ENCODE peak calls at places on chromosomes 6 and 20, in six cellular contexts. One of them, this sample, is unnamed.

GRCh38 chr6:43296780-43297494 is 1.1 kb upstream of the SLC22A7 start:
- DNase-seq in M059J: no peak
- DNase-seq in OCI-M1: no peak
- DNase-seq in CD8-positive, alpha-beta memory T cell: no peak
- DNase-seq in pancreas: no peak
- DNase-seq in activated naive CD8-positive, alpha-beta T cell treated with anti-CD3 and anti-CD28 coated beads for 36 hours: no peak
- DNase-seq in this sample: no peak

GRCh38 chr6:12844284-12845223 is 128.0 kb downstream of the PHACTR1 start:
- DNase-seq in M059J: peak; percentile 47
- DNase-seq in OCI-M1: peak; percentile 37
- DNase-seq in CD8-positive, alpha-beta memory T cell: no peak
- DNase-seq in pancreas: no peak
- DNase-seq in activated naive CD8-positive, alpha-beta T cell treated with anti-CD3 and anti-CD28 coated beads for 36 hours: no peak
- DNase-seq in this sample: peak; percentile 70

GRCh38 chr6:40543133-40543532 is 44.0 kb downstream of the LRFN2 start:
- DNase-seq in M059J: no peak
- DNase-seq in OCI-M1: no peak
- DNase-seq in CD8-positive, alpha-beta memory T cell: no peak
- DNase-seq in pancreas: no peak
- DNase-seq in activated naive CD8-positive, alpha-beta T cell treated with anti-CD3 and anti-CD28 coated beads for 36 hours: no peak
- DNase-seq in this sample: peak; percentile 45

GRCh38 chr20:35369804-35370203 is 42.0 kb downstream of the UQCC1 start:
- DNase-seq in M059J: peak; percentile 36
- DNase-seq in OCI-M1: no peak
- DNase-seq in CD8-positive, alpha-beta memory T cell: no peak
- DNase-seq in pancreas: no peak
- DNase-seq in activated naive CD8-positive, alpha-beta T cell treated with anti-CD3 and anti-CD28 coated beads for 36 hours: no peak
- DNase-seq in this sample: no peak

GRCh38 chr6:10873374-10873773 is 8.5 kb downstream of the GCM2 start:
- DNase-seq in M059J: peak; percentile 53
- DNase-seq in OCI-M1: no peak
- DNase-seq in CD8-positive, alpha-beta memory T cell: no peak
- DNase-seq in pancreas: no peak
- DNase-seq in activated naive CD8-positive, alpha-beta T cell treated with anti-CD3 and anti-CD28 coated beads for 36 hours: no peak
- DNase-seq in this sample: no peak

GRCh38 chr20:32562495-32562911 is 22.6 kb downstream of the NOL4L start:
- DNase-seq in M059J: peak; percentile 57
- DNase-seq in OCI-M1: no peak
- DNase-seq in CD8-positive, alpha-beta memory T cell: no peak
- DNase-seq in pancreas: no peak
- DNase-seq in activated naive CD8-positive, alpha-beta T cell treated with anti-CD3 and anti-CD28 coated beads for 36 hours: no peak
- DNase-seq in this sample: no peak

GRCh38 chr6:116265081-116265829 is 11.4 kb upstream of the TSPYL4 start:
- DNase-seq in M059J: peak; percentile 75
- DNase-seq in OCI-M1: no peak
- DNase-seq in CD8-positive, alpha-beta memory T cell: no peak
- DNase-seq in pancreas: peak; percentile 32
- DNase-seq in activated naive CD8-positive, alpha-beta T cell treated with anti-CD3 and anti-CD28 coated beads for 36 hours: no peak
- DNase-seq in this sample: peak; percentile 24

GRCh38 chr6:166029506-166029905 is 138.1 kb downstream of the TBXT start:
- DNase-seq in M059J: peak; percentile 25
- DNase-seq in OCI-M1: no peak
- DNase-seq in CD8-positive, alpha-beta memory T cell: no peak
- DNase-seq in pancreas: no peak
- DNase-seq in activated naive CD8-positive, alpha-beta T cell treated with anti-CD3 and anti-CD28 coated beads for 36 hours: no peak
- DNase-seq in this sample: no peak

GRCh38 chr6:100479180-100480035 is 14.7 kb upstream of the SIM1 start:
- DNase-seq in M059J: peak; percentile 63
- DNase-seq in OCI-M1: peak; percentile 86
- DNase-seq in CD8-positive, alpha-beta memory T cell: no peak
- DNase-seq in pancreas: no peak
- DNase-seq in activated naive CD8-positive, alpha-beta T cell treated with anti-CD3 and anti-CD28 coated beads for 36 hours: no peak
- DNase-seq in this sample: peak; percentile 50

GRCh38 chr20:63074631-63075030 is 67.9 kb upstream of the BHLHE23 start:
- DNase-seq in M059J: no peak
- DNase-seq in OCI-M1: no peak
- DNase-seq in CD8-positive, alpha-beta memory T cell: no peak
- DNase-seq in pancreas: no peak
- DNase-seq in activated naive CD8-positive, alpha-beta T cell treated with anti-CD3 and anti-CD28 coated beads for 36 hours: no peak
- DNase-seq in this sample: no peak

GRCh38 chr6:136782021-136782770 is 10.1 kb downstream of the MAP3K5 start:
- DNase-seq in M059J: peak; percentile 63
- DNase-seq in OCI-M1: peak; percentile 48
- DNase-seq in CD8-positive, alpha-beta memory T cell: no peak
- DNase-seq in pancreas: no peak
- DNase-seq in activated naive CD8-positive, alpha-beta T cell treated with anti-CD3 and anti-CD28 coated beads for 36 hours: no peak
- DNase-seq in this sample: peak; percentile 57

GRCh38 chr6:158835616-158836221 is 16.6 kb upstream of the EZR start:
- DNase-seq in M059J: no peak
- DNase-seq in OCI-M1: peak; percentile 95
- DNase-seq in CD8-positive, alpha-beta memory T cell: no peak
- DNase-seq in pancreas: peak; percentile 80
- DNase-seq in activated naive CD8-positive, alpha-beta T cell treated with anti-CD3 and anti-CD28 coated beads for 36 hours: no peak
- DNase-seq in this sample: no peak

GRCh38 chr6:108633436-108633835 is 72.7 kb downstream of the FOXO3 start:
- DNase-seq in M059J: no peak
- DNase-seq in OCI-M1: no peak
- DNase-seq in CD8-positive, alpha-beta memory T cell: no peak
- DNase-seq in pancreas: no peak
- DNase-seq in activated naive CD8-positive, alpha-beta T cell treated with anti-CD3 and anti-CD28 coated beads for 36 hours: no peak
- DNase-seq in this sample: no peak

GRCh38 chr6:115071962-115072361 is 729.1 kb upstream of the HS3ST5 start:
- DNase-seq in M059J: peak; percentile 12
- DNase-seq in OCI-M1: no peak
- DNase-seq in CD8-positive, alpha-beta memory T cell: no peak
- DNase-seq in pancreas: no peak
- DNase-seq in activated naive CD8-positive, alpha-beta T cell treated with anti-CD3 and anti-CD28 coated beads for 36 hours: no peak
- DNase-seq in this sample: peak; percentile 54

GRCh38 chr6:154500769-154501171 is 9.7 kb downstream of the CNKSR3 start:
- DNase-seq in M059J: no peak
- DNase-seq in OCI-M1: peak; percentile 75
- DNase-seq in CD8-positive, alpha-beta memory T cell: no peak
- DNase-seq in pancreas: no peak
- DNase-seq in activated naive CD8-positive, alpha-beta T cell treated with anti-CD3 and anti-CD28 coated beads for 36 hours: no peak
- DNase-seq in this sample: peak; percentile 62

GRCh38 chr20:55211481-55211880 is 736.1 kb downstream of the DOK5 start:
- DNase-seq in M059J: no peak
- DNase-seq in OCI-M1: no peak
- DNase-seq in CD8-positive, alpha-beta memory T cell: no peak
- DNase-seq in pancreas: no peak
- DNase-seq in activated naive CD8-positive, alpha-beta T cell treated with anti-CD3 and anti-CD28 coated beads for 36 hours: no peak
- DNase-seq in this sample: no peak

GRCh38 chr20:35240914-35241293 is 14.4 kb downstream of the MMP24 start:
- DNase-seq in M059J: no peak
- DNase-seq in OCI-M1: no peak
- DNase-seq in CD8-positive, alpha-beta memory T cell: no peak
- DNase-seq in pancreas: no peak
- DNase-seq in activated naive CD8-positive, alpha-beta T cell treated with anti-CD3 and anti-CD28 coated beads for 36 hours: no peak
- DNase-seq in this sample: no peak

GRCh38 chr6:34391023-34391485 is 1.4 kb downstream of the NUDT3 start:
- DNase-seq in M059J: peak; percentile 70
- DNase-seq in OCI-M1: peak; percentile 68
- DNase-seq in CD8-positive, alpha-beta memory T cell: no peak
- DNase-seq in pancreas: no peak
- DNase-seq in activated naive CD8-positive, alpha-beta T cell treated with anti-CD3 and anti-CD28 coated beads for 36 hours: no peak
- DNase-seq in this sample: peak; percentile 19

GRCh38 chr6:28355743-28356665 is 6.3 kb downstream of the ZKSCAN3 start:
- DNase-seq in M059J: peak; percentile 93
- DNase-seq in OCI-M1: peak; percentile 96
- DNase-seq in CD8-positive, alpha-beta memory T cell: peak; percentile 61
- DNase-seq in pancreas: peak; percentile 70
- DNase-seq in activated naive CD8-positive, alpha-beta T cell treated with anti-CD3 and anti-CD28 coated beads for 36 hours: peak; percentile 34
- DNase-seq in this sample: peak; percentile 96

GRCh38 chr20:54095824-54096223 is 25.4 kb upstream of the BCAS1 start:
- DNase-seq in M059J: no peak
- DNase-seq in OCI-M1: no peak
- DNase-seq in CD8-positive, alpha-beta memory T cell: no peak
- DNase-seq in pancreas: no peak
- DNase-seq in activated naive CD8-positive, alpha-beta T cell treated with anti-CD3 and anti-CD28 coated beads for 36 hours: no peak
- DNase-seq in this sample: no peak

GRCh38 chr6:69827491-69827890 is 30.7 kb upstream of the LMBRD1 start:
- DNase-seq in M059J: peak; percentile 39
- DNase-seq in OCI-M1: no peak
- DNase-seq in CD8-positive, alpha-beta memory T cell: no peak
- DNase-seq in pancreas: no peak
- DNase-seq in activated naive CD8-positive, alpha-beta T cell treated with anti-CD3 and anti-CD28 coated beads for 36 hours: no peak
- DNase-seq in this sample: no peak

GRCh38 chr6:107344981-107345380 is 114.4 kb downstream of the PDSS2 start:
- DNase-seq in M059J: no peak
- DNase-seq in OCI-M1: no peak
- DNase-seq in CD8-positive, alpha-beta memory T cell: no peak
- DNase-seq in pancreas: no peak
- DNase-seq in activated naive CD8-positive, alpha-beta T cell treated with anti-CD3 and anti-CD28 coated beads for 36 hours: no peak
- DNase-seq in this sample: no peak

GRCh38 chr6:2608508-2608907 is 142.2 kb downstream of the MYLK4 start:
- DNase-seq in M059J: no peak
- DNase-seq in OCI-M1: no peak
- DNase-seq in CD8-positive, alpha-beta memory T cell: no peak
- DNase-seq in pancreas: no peak
- DNase-seq in activated naive CD8-positive, alpha-beta T cell treated with anti-CD3 and anti-CD28 coated beads for 36 hours: no peak
- DNase-seq in this sample: no peak

GRCh38 chr6:157724138-157724537 is 98.9 kb upstream of the SNX9 start:
- DNase-seq in M059J: no peak
- DNase-seq in OCI-M1: no peak
- DNase-seq in CD8-positive, alpha-beta memory T cell: no peak
- DNase-seq in pancreas: no peak
- DNase-seq in activated naive CD8-positive, alpha-beta T cell treated with anti-CD3 and anti-CD28 coated beads for 36 hours: no peak
- DNase-seq in this sample: no peak

GRCh38 chr6:43687437-43688347 is at the start of gene MRPS18A:
- DNase-seq in M059J: peak; percentile 85
- DNase-seq in OCI-M1: peak; percentile 91
- DNase-seq in CD8-positive, alpha-beta memory T cell: peak; percentile 71
- DNase-seq in pancreas: peak; percentile 69
- DNase-seq in activated naive CD8-positive, alpha-beta T cell treated with anti-CD3 and anti-CD28 coated beads for 36 hours: peak; percentile 87
- DNase-seq in this sample: peak; percentile 94

GRCh38 chr6:12490904-12491571 is 200.9 kb downstream of the EDN1 start:
- DNase-seq in M059J: peak; percentile 99
- DNase-seq in OCI-M1: peak; percentile 10
- DNase-seq in CD8-positive, alpha-beta memory T cell: no peak
- DNase-seq in pancreas: no peak
- DNase-seq in activated naive CD8-positive, alpha-beta T cell treated with anti-CD3 and anti-CD28 coated beads for 36 hours: no peak
- DNase-seq in this sample: no peak

GRCh38 chr20:8255945-8256632 is 124.0 kb downstream of the PLCB1 start:
- DNase-seq in M059J: no peak
- DNase-seq in OCI-M1: no peak
- DNase-seq in CD8-positive, alpha-beta memory T cell: no peak
- DNase-seq in pancreas: no peak
- DNase-seq in activated naive CD8-positive, alpha-beta T cell treated with anti-CD3 and anti-CD28 coated beads for 36 hours: no peak
- DNase-seq in this sample: peak; percentile 98

GRCh38 chr6:93825950-93826349 is 406.6 kb upstream of the EPHA7 start:
- DNase-seq in M059J: no peak
- DNase-seq in OCI-M1: no peak
- DNase-seq in CD8-positive, alpha-beta memory T cell: no peak
- DNase-seq in pancreas: no peak
- DNase-seq in activated naive CD8-positive, alpha-beta T cell treated with anti-CD3 and anti-CD28 coated beads for 36 hours: no peak
- DNase-seq in this sample: no peak